ENCODE peak calls at places on chromosome 18, in four cellular contexts. G, R, B and M are unnamed samples.

GRCh38 chr18:33231474-33232317 is 208.8 kb downstream of the CCDC178 start:
- DNase-seq in G (peak), R (peak), B (peak), M (peak)

GRCh38 chr18:25713104-25713503 is 361.1 kb upstream of the ZNF521 start:
- DNase-seq in G (no peak), R (no peak), B (no peak), M (no peak)

GRCh38 chr18:12441475-12442035 is 33.8 kb downstream of the PRELID3A start:
- DNase-seq in G (no peak), R (no peak), B (no peak), M (no peak)

GRCh38 chr18:72867721-72868665 is at the start of gene NETO1:
- DNase-seq in G (no peak), R (no peak), B (no peak), M (no peak)

GRCh38 chr18:54335638-54336173 is 22.0 kb downstream of the STARD6 start:
- DNase-seq in G (no peak), R (no peak), B (no peak), M (no peak)

GRCh38 chr18:33934258-33934657 is 290.5 kb downstream of the NOL4 start:
- DNase-seq in G (no peak), R (no peak), B (no peak), M (no peak)

GRCh38 chr18:75408554-75409506 is 18.7 kb downstream of the SMIM21 start:
- DNase-seq in G (no peak), R (peak), B (no peak), M (peak)

GRCh38 chr18:51278045-51278649 is 80.7 kb upstream of the MEX3C start:
- DNase-seq in G (peak), R (peak), B (no peak), M (peak)

GRCh38 chr18:28961669-28962228 is 784.8 kb upstream of the CDH2 start:
- DNase-seq in G (no peak), R (peak), B (no peak), M (peak)

GRCh38 chr18:13392029-13392750 is 173.6 kb downstream of the LDLRAD4 start:
- DNase-seq in G (no peak), R (no peak), B (no peak), M (no peak)

GRCh38 chr18:24488824-24489493 is 28.5 kb downstream of the HRH4 start:
- DNase-seq in G (peak), R (peak), B (peak), M (peak)

GRCh38 chr18:79954791-79955190 is 3.3 kb upstream of the SLC66A2 start:
- DNase-seq in G (no peak), R (no peak), B (no peak), M (no peak)

GRCh38 chr18:30455741-30456140 is 586.8 kb downstream of the DSC3 start:
- DNase-seq in G (no peak), R (no peak), B (no peak), M (no peak)

GRCh38 chr18:73150199-73150598 is 282.4 kb upstream of the NETO1 start:
- DNase-seq in G (no peak), R (no peak), B (no peak), M (no peak)

GRCh38 chr18:23149570-23149969 is 14.3 kb downstream of the CABLES1 start:
- DNase-seq in G (no peak), R (no peak), B (no peak), M (no peak)
- TF ChIP-seq POLR2AphosphoS2 in G (no peak), R (no peak), B (no peak), M (no peak)

DNA sequence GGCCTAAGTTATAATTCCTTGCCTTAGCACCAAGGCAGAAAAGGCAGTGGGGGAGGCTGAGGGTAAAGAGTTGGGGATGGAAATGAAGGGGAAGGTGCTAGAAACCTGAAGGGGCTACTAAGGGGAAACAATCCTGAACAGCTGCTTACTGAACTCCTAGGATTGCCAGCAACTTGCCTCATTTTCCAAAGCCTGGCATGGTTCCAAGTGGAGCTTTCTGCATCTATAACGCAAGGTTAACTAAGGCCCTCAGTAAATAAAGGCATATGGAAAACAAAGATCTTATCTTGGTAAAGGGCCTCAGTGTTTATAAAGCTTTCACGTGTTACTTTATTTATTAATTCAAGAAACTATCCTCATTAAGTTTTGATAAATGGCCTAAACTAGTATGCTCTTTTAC is 10.9 kb downstream of the MEP1B start:
- DNase-seq in G (no peak), R (no peak), B (no peak), M (no peak)
- TF ChIP-seq POLR2AphosphoS2 in G (no peak), R (no peak), B (no peak), M (no peak)

GRCh38 chr18:61992923-61993322 is 100.1 kb upstream of the RNF152 start:
- DNase-seq in G (no peak), R (no peak), B (no peak), M (peak)
- TF ChIP-seq POLR2AphosphoS2 in G (no peak), R (no peak), B (no peak), M (no peak)

DNA sequence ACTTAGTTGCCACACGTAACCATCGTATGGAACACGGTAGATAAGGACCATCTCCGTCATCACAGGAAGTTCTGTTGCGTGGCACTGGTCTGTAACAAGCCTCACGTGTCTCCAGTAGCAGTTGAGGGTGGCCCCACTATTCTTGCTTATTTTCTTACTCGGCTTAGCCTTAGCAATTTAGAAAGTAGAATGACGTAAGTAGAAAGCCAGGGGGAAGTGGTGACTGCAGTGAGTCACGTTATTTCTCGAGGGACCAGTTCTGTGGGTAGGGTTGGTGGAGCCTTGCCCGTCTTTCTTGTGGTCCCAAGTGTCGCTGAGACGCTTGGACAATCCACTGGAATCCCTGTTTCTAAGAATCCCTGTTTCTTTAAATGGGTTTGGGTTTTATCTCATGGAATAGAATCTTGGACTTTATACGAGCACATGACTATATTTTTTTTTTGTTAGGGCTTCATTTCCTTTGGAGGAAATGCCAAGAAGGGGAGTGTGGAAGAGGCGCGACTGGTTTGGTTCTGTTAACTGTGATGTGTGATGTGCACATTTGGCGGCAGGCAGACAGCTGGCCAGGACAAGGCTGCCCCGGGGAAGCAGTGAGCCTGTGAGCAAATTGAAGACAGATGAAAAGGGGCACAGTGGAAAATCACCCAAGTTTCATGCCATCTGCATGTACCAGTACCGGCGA is 96.2 kb downstream of the CABLES1 start:
- DNase-seq in G (no peak), R (no peak), B (peak), M (no peak)
- TF ChIP-seq POLR2AphosphoS2 in G (no peak), R (no peak), B (peak), M (no peak)

DNA sequence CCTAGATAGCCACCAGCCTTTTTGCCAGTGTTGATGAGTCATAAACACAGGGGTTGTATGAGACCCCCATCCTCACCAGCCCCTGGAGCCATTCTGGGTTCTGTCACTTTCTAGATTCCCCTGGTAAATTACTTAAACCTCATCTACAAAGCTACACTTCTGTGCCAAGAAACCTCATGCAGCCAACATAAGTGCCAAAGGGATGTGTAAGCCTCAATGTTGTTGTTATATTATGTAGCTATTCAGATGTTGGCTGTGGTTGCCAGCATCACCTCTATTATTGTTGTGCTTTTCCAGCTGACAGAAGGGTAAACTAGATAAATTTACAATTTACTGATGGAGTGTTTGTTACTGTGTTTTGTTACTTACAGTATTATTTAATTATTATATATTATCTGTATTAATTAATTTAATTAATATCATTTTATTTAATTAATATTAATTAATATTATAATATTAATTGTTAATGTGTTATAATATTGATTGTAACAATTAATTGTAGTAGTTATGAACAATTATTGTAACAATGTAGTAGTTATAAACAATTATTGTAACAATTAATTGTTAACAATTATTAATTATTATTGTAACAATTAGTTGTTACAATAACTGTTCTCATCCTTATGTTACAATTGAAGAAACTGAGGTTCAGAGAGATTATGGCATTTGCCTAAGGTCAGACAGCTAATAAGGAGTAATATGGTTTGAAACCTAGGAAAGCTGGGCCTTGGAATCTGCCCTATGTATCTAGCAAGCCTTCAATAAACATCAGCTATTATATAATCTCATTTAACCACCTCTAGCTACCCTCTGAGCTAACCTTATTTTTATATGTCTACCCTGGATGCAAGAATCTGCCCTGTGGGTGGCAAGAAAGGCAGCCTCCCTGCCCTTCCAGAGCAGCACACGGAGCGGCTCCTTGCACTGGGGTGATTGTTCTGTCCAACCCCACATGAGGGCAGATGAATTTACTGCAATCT is 36.1 kb downstream of the PSTPIP2 start:
- DNase-seq in G (no peak), R (no peak), B (no peak), M (no peak)
- TF ChIP-seq POLR2AphosphoS2 in G (no peak), R (no peak), B (no peak), M (no peak)

DNA sequence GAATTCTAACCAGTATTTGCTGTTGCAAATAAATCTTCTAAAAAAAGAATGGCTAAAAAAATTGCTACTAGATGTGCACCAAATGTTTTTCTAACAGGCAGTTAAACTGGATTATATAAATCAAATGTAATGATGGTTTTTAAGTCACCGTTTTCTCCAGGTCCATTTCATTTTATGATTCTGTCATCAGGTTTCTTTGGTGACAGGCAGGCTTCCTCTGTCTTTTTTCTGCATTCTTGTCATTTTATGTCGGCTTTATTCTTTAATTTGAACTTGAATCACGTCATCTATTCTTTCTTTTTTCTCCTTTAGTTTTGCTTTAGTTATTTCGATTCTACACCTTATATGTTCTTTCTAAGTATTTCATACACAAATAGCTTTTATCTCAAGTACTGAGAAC is 212.5 kb downstream of the SOCS6 start:
- DNase-seq in G (no peak), R (no peak), B (no peak), M (no peak)
- TF ChIP-seq POLR2AphosphoS2 in G (no peak), R (no peak), B (no peak), M (no peak)